ENCODE peak calls at places on chromosomes 5 and 9, in six cellular contexts. F, Q, W, B, A and T are unnamed samples.
A peak's percentile ranks its signal among the peaks of the same experiment; 100 is the strongest.

GRCh38 chr5:16727937-16728336 is 111.1 kb upstream of the RETREG1 start:
- DNase-seq in Q (no peak), F (no peak), B (no peak), W (no peak), A (no peak), T (no peak)

GRCh38 chr5:172091956-172092732 is 85.7 kb upstream of the FBXW11 start:
- DNase-seq in Q (no peak), W (no peak), F (no peak), A (no peak), B (no peak), T (no peak)

GRCh38 chr5:56640763-56641406 is 174.5 kb upstream of the MAP3K1 start:
- DNase-seq in W (no peak), Q (no peak), A (no peak), B (no peak), F (no peak), T (peak; percentile 48)

GRCh38 chr5:169450464-169450863 is 133.1 kb upstream of the SPDL1 start:
- DNase-seq in Q (no peak), F (no peak), W (no peak), B (peak; percentile 27), A (no peak), T (no peak)

GRCh38 chr5:4941957-4942830 is 197.9 kb upstream of the ADAMTS16 start:
- DNase-seq in W (peak; percentile 6), B (no peak), Q (no peak), F (no peak), A (peak; percentile 28), T (no peak)

GRCh38 chr5:159510282-159510681 is 180.0 kb upstream of the IL12B start:
- DNase-seq in Q (no peak), B (no peak), W (no peak), F (no peak), A (no peak), T (no peak)

GRCh38 chr9:132990781-132991180 is 12.3 kb downstream of the GFI1B start:
- DNase-seq in W (no peak), F (no peak), B (no peak), Q (no peak), A (no peak), T (no peak)

GRCh38 chr5:140162275-140162674 is 12.7 kb upstream of the CYSTM1 start:
- DNase-seq in Q (no peak), A (no peak), W (no peak), B (no peak), F (no peak), T (no peak)

GRCh38 chr5:154840435-154841272 is 9.7 kb downstream of the FAXDC2 start:
- DNase-seq in Q (no peak), W (no peak), B (no peak), F (no peak), A (no peak), T (no peak)

GRCh38 chr5:96963267-96963666 is 27.4 kb downstream of the LNPEP start:
- DNase-seq in A (peak; percentile 68), F (no peak), W (no peak), Q (peak; percentile 29), B (no peak), T (no peak)